ENCODE peak calls at places on chromosomes 16 and 17, in five cellular contexts. R is cardiac muscle cell, Y is NCI-H510A, X is sigmoid colon, K is germinal center. E is an unnamed sample.
A peak's percentile ranks its signal among the peaks of the same experiment; 100 is the strongest.

GRCh38 chr16:46691720-46692119 is 2.3 kb downstream of the ORC6 start:
- DNase-seq in R (peak; percentile 55), Y (no peak), X (no peak), K (no peak), E (no peak)

GRCh38 chr16:58366247-58367031 is 25.8 kb upstream of the GINS3 start:
- DNase-seq in K (no peak), R (peak; percentile 28), Y (no peak), X (no peak), E (no peak)

GRCh38 chr16:89904606-89905510 is 13.8 kb upstream of the MC1R start:
- DNase-seq in X (no peak), R (no peak), K (no peak), Y (no peak), E (no peak)

GRCh38 chr17:56912105-56912999 is 1.5 kb downstream of the TRIM25 start:
- DNase-seq in Y (no peak), R (peak; percentile 27), K (no peak), X (peak; percentile 88), E (no peak)

GRCh38 chr17:78583091-78583490 is 5.9 kb upstream of the DNAH17 start:
- DNase-seq in R (peak; percentile 27), K (peak; percentile 50), Y (no peak), X (no peak), E (no peak)

GRCh38 chr16:7482028-7482427 is 149.4 kb downstream of the RBFOX1 start:
- DNase-seq in Y (no peak), R (no peak), K (no peak), X (no peak), E (no peak)

GRCh38 chr16:27220120-27220519 is 16.8 kb downstream of the KDM8 start:
- DNase-seq in Y (no peak), K (no peak), X (no peak), R (no peak), E (no peak)

GRCh38 chr17:76543482-76544122 is 3.8 kb downstream of the PRCD start:
- DNase-seq in R (no peak), Y (no peak), X (no peak), K (no peak), E (no peak)

GRCh38 chr17:52271781-52272180 is 113.3 kb upstream of the CA10 start:
- DNase-seq in Y (no peak), X (no peak), K (no peak), R (no peak), E (no peak)

GRCh38 chr17:73387746-73388577 is 76.2 kb upstream of the CDC42EP4 start:
- DNase-seq in Y (no peak), X (no peak), K (no peak), R (no peak), E (no peak)

GRCh38 chr17:81641825-81642489 is 5.0 kb downstream of the TSPAN10 start:
- DNase-seq in X (no peak), K (no peak), Y (no peak), R (peak; percentile 36), E (no peak)

GRCh38 chr17:65914784-65915342 is 277.1 kb downstream of the CEP112 start:
- DNase-seq in K (peak; percentile 34), Y (no peak), R (no peak), X (no peak), E (no peak)

GRCh38 chr17:73151888-73152633 is 12.7 kb upstream of the SSTR2 start:
- DNase-seq in X (no peak), Y (no peak), K (no peak), R (no peak), E (no peak)

GRCh38 chr17:71180801-71181385 is 939.9 kb upstream of the SOX9 start:
- DNase-seq in Y (no peak), X (peak; percentile 82), R (peak; percentile 63), K (no peak), E (peak; percentile 80)

GRCh38 chr16:89044394-89045180 is 49.1 kb upstream of the ACSF3 start:
- DNase-seq in Y (no peak), K (no peak), X (peak; percentile 37), R (no peak), E (no peak)

GRCh38 chr16:23835390-23836077 is at the start of gene PRKCB:
- DNase-seq in Y (peak; percentile 1), R (peak; percentile 63), K (peak; percentile 96), X (peak; percentile 89), E (no peak)

GRCh38 chr16:86100205-86101134 is 201.5 kb downstream of the IRF8 start:
- DNase-seq in K (no peak), X (peak; percentile 60), Y (no peak), R (peak; percentile 43), E (no peak)

GRCh38 chr16:4207683-4208528 is 34.0 kb downstream of the SRL start:
- DNase-seq in X (no peak), Y (no peak), K (no peak), R (no peak), E (no peak)

GRCh38 chr17:68035523-68036303 is at the start of gene KPNA2:
- DNase-seq in K (peak; percentile 98), Y (peak; percentile 100), X (peak; percentile 97), R (peak; percentile 99), E (peak; percentile 82)

GRCh38 chr17:77131919-77132318 is 8.8 kb upstream of the SEC14L1 start:
- DNase-seq in Y (no peak), X (no peak), R (peak; percentile 81), K (no peak), E (no peak)

GRCh38 chr16:9966569-9967157 is 215.6 kb downstream of the GRIN2A start:
- DNase-seq in X (no peak), R (no peak), K (no peak), Y (no peak), E (no peak)

GRCh38 chr17:11331790-11332526 is 90.9 kb downstream of the SHISA6 start:
- DNase-seq in R (no peak), K (no peak), X (no peak), Y (no peak), E (no peak)

GRCh38 chr17:78409191-78409621 is 30.8 kb downstream of the PGS1 start:
- DNase-seq in Y (peak; percentile 60), K (no peak), X (no peak), R (no peak), E (peak; percentile 33)

GRCh38 chr17:31593806-31594205 is 202.3 kb downstream of the RAB11FIP4 start:
- DNase-seq in K (no peak), Y (no peak), R (no peak), X (no peak), E (no peak)